ENCODE peak calls at places on chromosomes 2 and 18, in five cellular contexts. K, A, D, Y and S are unnamed samples.

GRCh38 chr18:29157057-29157780 is 980.3 kb upstream of the CDH2 start:
- DNase-seq in A (no peak), D (no peak), K (no peak), Y (no peak), S (no peak)

GRCh38 chr2:147659051-147659450 is 185.8 kb upstream of the ACVR2A start:
- DNase-seq in Y (no peak), A (no peak), D (no peak), K (no peak), S (no peak)

GRCh38 chr2:168699834-168700417 is 102.5 kb upstream of the NOSTRIN start:
- DNase-seq in A (no peak), Y (no peak), K (no peak), D (no peak), S (no peak)

GRCh38 chr18:48851563-48851962 is 99.2 kb downstream of the SMAD7 start:
- DNase-seq in Y (no peak), K (no peak), A (no peak), D (no peak), S (no peak)

GRCh38 chr2:20562540-20563225 is 88.2 kb downstream of the HS1BP3 start:
- DNase-seq in D (no peak), Y (no peak), K (no peak), A (no peak), S (no peak)

GRCh38 chr2:16622399-16622968 is 43.1 kb downstream of the CYRIA start:
- DNase-seq in K (no peak), A (no peak), D (no peak), Y (no peak), S (no peak)

GRCh38 chr2:237883951-237884392 is 24.5 kb downstream of the RAMP1 start:
- DNase-seq in A (no peak), K (no peak), D (no peak), Y (no peak), S (no peak)

GRCh38 chr2:59395119-59395518 is 1154.0 kb upstream of the FANCL start:
- DNase-seq in A (no peak), K (no peak), D (no peak), Y (no peak), S (no peak)

GRCh38 chr2:12493031-12493513 is 223.7 kb upstream of the TRIB2 start:
- DNase-seq in K (peak), D (peak), Y (no peak), A (no peak), S (peak)

GRCh38 chr2:187198136-187198535 is 249.9 kb downstream of the CALCRL start:
- DNase-seq in Y (no peak), A (no peak), K (no peak), D (no peak), S (no peak)

GRCh38 chr2:202681688-202682205 is 47.0 kb downstream of the FAM117B start:
- DNase-seq in A (no peak), K (no peak), D (no peak), Y (peak), S (no peak)

GRCh38 chr2:172811027-172811426 is 75.4 kb downstream of the RAPGEF4 start:
- DNase-seq in A (no peak), K (no peak), D (no peak), Y (no peak), S (no peak)

GRCh38 chr2:113251118-113251517 is 27.6 kb downstream of the PAX8 start:
- DNase-seq in K (no peak), D (no peak), Y (no peak), A (no peak), S (no peak)

GRCh38 chr2:207503234-207503633 is 26.5 kb upstream of the CREB1 start:
- DNase-seq in Y (no peak), K (no peak), D (no peak), A (no peak), S (no peak)

GRCh38 chr18:61635901-61636528 is 256.8 kb downstream of the RNF152 start:
- DNase-seq in A (peak), Y (peak), K (peak), D (no peak), S (peak)

GRCh38 chr2:235234711-235235110 is 259.1 kb upstream of the AGAP1 start:
- DNase-seq in A (no peak), D (no peak), Y (no peak), K (no peak), S (no peak)

GRCh38 chr18:49565656-49566055 is 3.8 kb downstream of the LIPG start:
- DNase-seq in K (no peak), D (no peak), Y (peak), A (no peak), S (no peak)

GRCh38 chr2:138035597-138036217 is 71.4 kb downstream of the HNMT start:
- DNase-seq in D (no peak), A (no peak), K (no peak), Y (no peak), S (peak)

GRCh38 chr2:99787762-99788382 is 298.1 kb upstream of the REV1 start:
- DNase-seq in Y (no peak), K (no peak), D (no peak), A (no peak), S (no peak)

GRCh38 chr18:52844323-52844722 is 504.3 kb downstream of the DCC start:
- DNase-seq in K (no peak), Y (no peak), D (no peak), A (no peak), S (no peak)

GRCh38 chr2:195395351-195395750 is 261.7 kb upstream of the SLC39A10 start:
- DNase-seq in K (no peak), A (no peak), D (no peak), Y (no peak), S (no peak)

GRCh38 chr2:17309741-17310339 is 208.4 kb downstream of the RAD51AP2 start:
- DNase-seq in K (no peak), D (no peak), A (peak), Y (peak), S (peak)

GRCh38 chr2:27828305-27828704 is 56.8 kb downstream of the MRPL33 start:
- DNase-seq in K (no peak), D (no peak), A (peak), Y (peak), S (no peak)

GRCh38 chr2:146677280-146677679 is 1167.5 kb upstream of the ACVR2A start:
- DNase-seq in K (no peak), D (no peak), A (no peak), Y (no peak), S (no peak)

GRCh38 chr2:194621945-194622344 is 1035.1 kb upstream of the SLC39A10 start:
- DNase-seq in A (no peak), D (no peak), Y (no peak), K (no peak), S (no peak)

GRCh38 chr2:147688252-147688651 is 156.6 kb upstream of the ACVR2A start:
- DNase-seq in Y (no peak), D (no peak), A (no peak), K (no peak), S (no peak)

GRCh38 chr2:110716959-110717645 is 15.3 kb upstream of the ACOXL start:
- DNase-seq in Y (no peak), D (no peak), K (no peak), A (no peak), S (no peak)

GRCh38 chr2:111011218-111011617 is 109.5 kb upstream of the BCL2L11 start:
- DNase-seq in Y (no peak), D (no peak), K (no peak), A (no peak), S (no peak)

GRCh38 chr2:75344146-75344545 is 144.8 kb upstream of the TACR1 start:
- DNase-seq in A (no peak), K (no peak), Y (no peak), D (no peak), S (no peak)

GRCh38 chr2:218002792-218003191 is at the start of gene TNS1:
- DNase-seq in A (no peak), Y (peak), K (no peak), D (no peak), S (no peak)